ENCODE peak calls at places on chromosome 21, in ten cellular contexts. A is GM12892, I is H1, V is SK-N-MC, K is endothelial cell of umbilical vein, X is transverse colon, C is HCT116, W is suprapubic skin, J is upper lobe of left lung, D is K562. F is an unnamed sample.

GRCh38 chr21:39472211-39472610 is 20.4 kb downstream of the SH3BGR start:
- DNase-seq in C (no peak), I (no peak), D (no peak), X (no peak), W (no peak), V (no peak), A (no peak), J (no peak), K (no peak), F (peak)

GRCh38 chr21:36052860-36053766 is 7.2 kb downstream of the SETD4 start:
- DNase-seq in J (no peak), X (no peak), I (no peak), A (no peak), D (no peak), V (no peak), C (no peak), W (no peak), K (peak), F (no peak)

GRCh38 chr21:42209801-42210479 is 9.0 kb upstream of the ABCG1 start:
- DNase-seq in J (peak), A (no peak), I (no peak), C (no peak), K (peak), V (no peak), D (no peak), X (no peak), W (no peak), F (no peak)

GRCh38 chr21:26801524-26801923 is 43.7 kb downstream of the ADAMTS1 start:
- DNase-seq in J (no peak), A (no peak), W (no peak), K (no peak), C (no peak), V (peak), X (no peak), I (no peak), D (no peak), F (no peak)

GRCh38 chr21:16863541-16863940 is 649.3 kb upstream of the CXADR start:
- DNase-seq in V (no peak), C (no peak), K (no peak), W (no peak), X (no peak), D (no peak), I (no peak), J (no peak), A (no peak), F (no peak)

GRCh38 chr21:45132841-45133573 is 58.6 kb downstream of the ADARB1 start:
- DNase-seq in X (no peak), K (peak), C (no peak), W (no peak), I (no peak), J (peak), A (no peak), D (no peak), V (peak), F (no peak)

GRCh38 chr21:18760247-18760646 is 356.7 kb upstream of the TMPRSS15 start:
- DNase-seq in A (no peak), D (no peak), I (no peak), K (no peak), V (no peak), J (no peak), W (no peak), X (no peak), C (no peak), F (no peak)

GRCh38 chr21:44450402-44450801 is 4.9 kb upstream of the LRRC3 start:
- DNase-seq in V (no peak), W (peak), A (no peak), D (no peak), X (no peak), K (no peak), I (no peak), J (peak), C (no peak), F (no peak)

GRCh38 chr21:36535618-36536241 is 55.8 kb upstream of the CLDN14 start:
- DNase-seq in A (peak), K (no peak), D (no peak), J (no peak), V (no peak), W (no peak), C (no peak), X (no peak), I (no peak), F (no peak)

GRCh38 chr21:45695086-45695485 is 51.6 kb downstream of the PCBP3 start:
- DNase-seq in A (no peak), I (no peak), J (no peak), D (no peak), C (no peak), W (no peak), V (no peak), X (no peak), K (no peak), F (no peak)

GRCh38 chr21:45530423-45531113 is 11.7 kb downstream of the SLC19A1 start:
- DNase-seq in X (peak), V (no peak), I (peak), A (no peak), K (no peak), W (peak), D (no peak), C (no peak), J (no peak), F (no peak)

GRCh38 chr21:37264808-37265207 is 2.3 kb downstream of the VPS26C start:
- DNase-seq in C (no peak), V (no peak), J (no peak), K (no peak), X (no peak), I (no peak), W (no peak), A (no peak), D (no peak), F (no peak)

GRCh38 chr21:42640486-42640885 is 12.9 kb upstream of the PDE9A start:
- DNase-seq in J (peak), I (no peak), V (no peak), A (no peak), C (no peak), W (no peak), K (no peak), D (no peak), X (peak), F (no peak)

GRCh38 chr21:46124083-46124925 is 26.4 kb downstream of the COL6A2 start:
- DNase-seq in A (peak), X (no peak), I (no peak), W (peak), K (no peak), C (no peak), V (no peak), J (peak), D (no peak), F (no peak)

GRCh38 chr21:42833859-42834729 is 45.2 kb downstream of the WDR4 start:
- DNase-seq in X (no peak), D (peak), C (no peak), K (no peak), A (no peak), V (no peak), J (no peak), W (no peak), I (peak), F (peak)

GRCh38 chr21:36845790-36846189 is 120.7 kb downstream of the HLCS start:
- DNase-seq in V (no peak), J (no peak), C (no peak), W (no peak), A (no peak), I (no peak), K (no peak), X (no peak), D (no peak), F (no peak)

GRCh38 chr21:42536601-42537000 is 22.9 kb downstream of the SLC37A1 start:
- DNase-seq in X (no peak), A (no peak), W (peak), I (no peak), J (peak), V (no peak), C (no peak), D (no peak), K (no peak), F (no peak)

GRCh38 chr21:39193380-39193779 is 10.1 kb upstream of the PSMG1 start:
- DNase-seq in X (no peak), I (no peak), J (no peak), C (no peak), V (no peak), W (no peak), D (no peak), A (no peak), K (no peak), F (no peak)

GRCh38 chr21:37157938-37158337 is 84.9 kb downstream of the TTC3 start:
- DNase-seq in I (no peak), W (no peak), J (no peak), A (no peak), V (no peak), D (no peak), K (no peak), X (no peak), C (no peak), F (no peak)

GRCh38 chr21:37780991-37781983 is 135.0 kb downstream of the KCNJ6 start:
- DNase-seq in A (no peak), K (no peak), X (no peak), J (no peak), I (no peak), W (no peak), C (no peak), V (no peak), D (no peak), F (no peak)

GRCh38 chr21:26845066-26845749 is at the start of gene ADAMTS1:
- DNase-seq in I (peak), X (peak), C (no peak), A (no peak), V (no peak), W (peak), K (peak), D (no peak), J (peak), F (peak)

GRCh38 chr21:44332965-44333364 is 6.2 kb downstream of the CFAP410 start:
- DNase-seq in J (no peak), X (no peak), V (no peak), A (no peak), W (no peak), D (no peak), K (no peak), C (no peak), I (no peak), F (no peak)

GRCh38 chr21:42474043-42474831 is 21.8 kb downstream of the RSPH1 start:
- DNase-seq in W (no peak), J (peak), C (peak), V (no peak), X (peak), I (no peak), K (peak), D (no peak), A (no peak), F (no peak)

GRCh38 chr21:21751286-21751685 is 753.1 kb downstream of the NCAM2 start:
- DNase-seq in A (no peak), J (no peak), I (no peak), X (peak), V (no peak), W (no peak), C (no peak), D (no peak), K (no peak), F (no peak)

GRCh38 chr21:44066116-44066515 is 41.1 kb upstream of the PWP2 start:
- DNase-seq in X (no peak), C (no peak), D (no peak), A (no peak), I (no peak), V (no peak), W (peak), J (no peak), K (no peak), F (no peak)

GRCh38 chr21:44710294-44710665 is 1.1 kb downstream of the TSPEAR start:
- DNase-seq in D (no peak), A (no peak), I (peak), K (no peak), C (no peak), J (no peak), W (no peak), X (no peak), V (no peak), F (no peak)

GRCh38 chr21:24025101-24025500 is 1582.2 kb downstream of the MRPL39 start:
- DNase-seq in W (no peak), V (no peak), A (no peak), D (no peak), C (no peak), X (no peak), I (no peak), J (no peak), K (peak), F (no peak)
- TF ChIP-seq POLR2AphosphoS5 in W (no peak), V (no peak), A (no peak), D (no peak), C (no peak), X (no peak), I (no peak), J (no peak), K (no peak), F (no peak)

GRCh38 chr21:33412832-33413519 is 9.8 kb downstream of the IFNGR2 start:
- DNase-seq in A (no peak), K (no peak), J (no peak), V (no peak), X (peak), C (no peak), W (no peak), I (no peak), D (no peak), F (no peak)
- TF ChIP-seq POLR2AphosphoS5 in A (no peak), K (no peak), J (no peak), V (no peak), X (no peak), C (no peak), W (no peak), I (no peak), D (no peak), F (no peak)

GRCh38 chr21:34846214-34846575 is 177.4 kb downstream of the CLIC6 start:
- DNase-seq in V (no peak), A (no peak), D (no peak), C (no peak), J (no peak), X (no peak), I (no peak), W (no peak), K (no peak), F (no peak)

GRCh38 chr21:34845521-34846213 is 176.9 kb downstream of the CLIC6 start:
- DNase-seq in C (peak), I (no peak), D (no peak), J (peak), V (no peak), W (no peak), K (peak), A (peak), X (peak), F (no peak)

GRCh38 chr21:34843562-34843961 is 174.8 kb downstream of the CLIC6 start:
- DNase-seq in A (no peak), X (no peak), W (no peak), D (no peak), K (no peak), J (no peak), I (no peak), V (no peak), C (no peak), F (no peak)

GRCh38 chr21:34844924-34845238 is 176.1 kb downstream of the CLIC6 start:
- DNase-seq in I (no peak), X (no peak), J (no peak), C (no peak), V (no peak), D (no peak), W (peak), A (no peak), K (no peak), F (no peak)

GRCh38 chr21:34844033-34844923 is 175.5 kb downstream of the CLIC6 start:
- DNase-seq in A (no peak), I (no peak), V (no peak), X (peak), C (no peak), K (no peak), W (peak), D (no peak), J (peak), F (no peak)
- TF ChIP-seq POLR2AphosphoS5 in A (no peak), I (no peak), V (no peak), X (no peak), C (no peak), K (no peak), W (peak), D (no peak), J (no peak), F (peak)

GRCh38 chr21:33158654-33159053 is 71.1 kb upstream of the IFNAR2 start:
- DNase-seq in V (no peak), C (no peak), A (no peak), J (no peak), D (no peak), W (no peak), X (no peak), I (no peak), K (no peak), F (no peak)

GRCh38 chr21:33157303-33157702 is 72.4 kb upstream of the IFNAR2 start:
- DNase-seq in K (no peak), D (no peak), X (no peak), J (no peak), C (no peak), I (no peak), W (no peak), V (no peak), A (no peak), F (no peak)

DNA sequence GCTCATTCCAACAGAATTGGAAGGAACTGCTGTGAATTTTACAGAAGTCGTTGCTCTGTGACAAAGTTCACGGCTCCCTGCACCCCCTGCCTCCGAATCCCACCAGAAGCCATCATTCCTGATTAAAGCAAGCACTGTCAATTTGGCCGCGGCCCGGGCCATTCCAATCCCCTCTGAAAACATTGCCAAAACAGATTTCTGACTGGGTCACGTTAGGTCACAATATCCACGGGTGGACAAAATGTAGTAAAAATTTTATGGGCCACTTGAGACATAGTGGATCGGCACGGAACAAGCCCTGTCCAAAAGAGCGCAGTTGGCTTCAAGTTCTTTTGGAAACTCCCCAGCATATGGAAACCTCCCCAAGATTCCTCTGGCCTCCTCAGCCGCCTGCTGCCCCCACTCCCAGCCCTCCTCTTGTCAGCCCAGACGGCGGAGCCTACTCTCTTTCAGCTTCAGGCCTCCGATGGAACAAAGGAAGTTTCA is 67.3 kb upstream of the IFNAR2 start:
- DNase-seq in D (no peak), W (no peak), J (no peak), X (no peak), I (no peak), V (no peak), K (no peak), A (no peak), C (no peak), F (no peak)
- TF ChIP-seq POLR2AphosphoS5 in D (no peak), W (no peak), J (no peak), X (no peak), I (no peak), V (no peak), K (no peak), A (no peak), C (no peak), F (no peak)

DNA sequence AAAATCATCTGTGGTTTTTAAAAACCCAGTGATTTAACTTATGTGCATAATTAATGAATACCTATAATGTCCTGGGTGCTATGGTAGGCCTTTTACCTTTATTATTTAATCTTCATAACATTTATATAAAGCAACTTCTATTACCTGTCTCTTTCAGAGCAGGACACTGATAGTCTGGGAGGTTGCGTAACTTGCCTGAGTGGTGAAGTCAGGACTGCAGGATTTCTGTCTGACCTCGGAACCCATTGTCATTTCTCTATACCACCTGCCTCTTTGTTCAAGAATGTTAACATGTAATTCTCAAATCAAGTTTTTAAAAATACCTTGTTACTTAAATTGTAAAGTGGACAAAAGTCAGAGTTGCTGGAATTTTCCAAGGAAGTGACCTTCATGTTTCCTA is 41.0 kb upstream of the BACH1 start:
- DNase-seq in A (no peak), V (no peak), X (no peak), I (no peak), W (no peak), C (no peak), K (no peak), J (no peak), D (no peak), F (no peak)
- TF ChIP-seq POLR2AphosphoS5 in A (no peak), V (no peak), X (no peak), I (no peak), W (no peak), C (no peak), K (no peak), J (no peak), D (no peak), F (no peak)

GRCh38 chr21:32410916-32411315 is 1.6 kb upstream of the EVA1C start:
- DNase-seq in J (no peak), D (no peak), K (no peak), X (no peak), W (peak), I (no peak), V (no peak), A (no peak), C (no peak), F (no peak)

GRCh38 chr21:32412998-32413504 is 545 bp downstream of the EVA1C start:
- DNase-seq in W (peak), J (peak), X (peak), D (no peak), C (no peak), K (peak), A (no peak), V (no peak), I (no peak), F (no peak)

GRCh38 chr21:32413697-32414578 is 1.4 kb downstream of the EVA1C start:
- DNase-seq in W (peak), J (peak), I (no peak), C (no peak), A (no peak), D (no peak), X (peak), V (no peak), K (peak), F (no peak)

GRCh38 chr21:32411366-32412161 is 942 bp upstream of the EVA1C start:
- DNase-seq in V (no peak), I (peak), X (peak), K (peak), J (peak), C (no peak), W (peak), A (no peak), D (peak), F (peak)

DNA sequence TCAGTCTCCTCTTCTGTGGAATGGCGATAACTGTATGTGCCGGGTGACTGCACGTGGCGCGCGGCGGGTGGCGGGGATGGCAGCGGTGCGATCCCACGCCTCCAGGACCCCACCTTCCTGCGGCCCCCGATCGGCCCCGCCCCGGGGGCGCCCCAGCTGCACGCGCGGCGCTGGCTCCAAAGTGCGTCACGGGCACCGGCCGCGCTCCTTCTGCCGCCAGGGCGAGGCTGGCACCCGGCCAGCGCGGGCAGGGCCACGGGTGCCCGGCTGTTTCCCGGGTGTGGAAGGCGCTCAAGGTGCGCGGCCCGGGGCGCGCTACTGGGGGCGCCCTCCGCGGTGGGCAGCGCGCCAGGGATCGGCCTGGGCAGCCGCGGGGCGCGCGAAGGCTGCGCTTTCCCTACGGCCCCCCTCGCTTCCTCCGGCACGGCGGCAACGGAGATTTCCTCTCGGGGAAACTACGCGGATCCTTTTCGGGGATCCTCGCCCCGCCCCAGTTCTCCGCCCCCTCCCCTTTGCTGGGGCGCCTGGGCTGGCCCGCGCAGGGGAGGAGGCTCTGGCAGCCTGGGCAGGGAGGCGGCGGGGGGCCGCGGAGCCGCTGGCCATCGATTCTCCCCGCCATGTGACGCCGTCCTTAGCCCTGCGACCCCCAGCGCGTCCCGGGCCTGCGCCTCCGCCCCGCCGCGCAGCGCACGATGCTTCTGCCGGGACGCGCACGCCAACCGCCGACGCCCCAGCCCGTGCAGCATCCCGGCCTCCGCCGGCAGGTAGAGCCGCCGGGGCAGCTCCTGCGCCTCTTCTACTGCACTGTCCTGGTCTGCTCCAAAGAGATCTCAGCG is at the start of gene EVA1C:
- DNase-seq in W (peak), J (peak), A (no peak), C (no peak), I (peak), D (peak), K (peak), V (no peak), X (peak), F (no peak)
- TF ChIP-seq POLR2AphosphoS5 in W (no peak), J (peak), A (no peak), C (no peak), I (no peak), D (no peak), K (no peak), V (no peak), X (peak), F (peak)

DNA sequence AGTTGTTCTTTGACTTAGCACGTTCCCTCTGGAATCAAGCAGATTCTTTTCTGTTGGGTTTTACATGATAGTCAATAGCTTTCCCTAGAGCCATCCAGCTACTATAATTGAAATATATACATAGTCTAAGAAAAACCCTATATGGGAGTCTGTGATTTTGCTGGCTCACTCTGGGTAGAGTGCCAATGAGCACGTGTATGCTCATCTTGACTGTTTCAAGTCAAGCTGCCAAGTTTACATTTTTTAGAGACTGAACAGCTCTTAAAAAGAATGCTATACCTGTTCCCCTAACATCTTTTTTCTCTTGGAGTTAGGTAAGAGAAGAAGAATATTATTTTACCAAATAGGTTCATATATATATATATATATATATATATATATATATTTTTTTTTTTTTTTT is 182.8 kb upstream of the NRIP1 start:
- DNase-seq in I (no peak), X (no peak), J (no peak), W (no peak), D (no peak), C (no peak), A (no peak), K (no peak), V (no peak), F (no peak)
- TF ChIP-seq POLR2AphosphoS5 in I (no peak), X (peak), J (no peak), W (no peak), D (no peak), C (no peak), A (no peak), K (no peak), V (no peak), F (peak)

F was measured in esophagus muscularis mucosa.